ENCODE peak calls at places on chromosomes 1 and 21, in eight cellular contexts. U is esophagus muscularis mucosa, K is K562, A is transverse colon, T is ovary, Z is tibial nerve, L is A549, C is suprapubic skin. E is an unnamed sample.

GRCh38 chr1:176696109-176696508 is 233.1 kb downstream of the PAPPA2 start:
- DNase-seq in L (no peak), K (no peak), U (no peak), A (no peak), T (no peak), C (no peak), Z (no peak), E (no peak)

GRCh38 chr1:10509823-10510509 is 35.2 kb downstream of the PEX14 start:
- DNase-seq in Z (no peak), U (no peak), L (no peak), A (no peak), K (no peak), C (no peak), T (no peak), E (no peak)

GRCh38 chr1:53592985-53593757 is 134.0 kb downstream of the DMRTB1 start:
- DNase-seq in T (no peak), A (no peak), L (no peak), C (no peak), Z (no peak), U (no peak), K (no peak), E (no peak)

GRCh38 chr1:246769306-246769705 is 45.1 kb downstream of the SCCPDH start:
- DNase-seq in U (no peak), L (no peak), K (no peak), Z (peak), C (no peak), A (peak), T (no peak), E (no peak)

GRCh38 chr1:214281902-214282695 is 1.1 kb downstream of the SMYD2 start:
- DNase-seq in T (peak), Z (no peak), A (peak), K (peak), U (no peak), L (peak), C (no peak), E (peak)

GRCh38 chr21:42651515-42652401 is 1.7 kb upstream of the PDE9A start:
- DNase-seq in A (peak), L (no peak), K (no peak), T (no peak), C (no peak), U (no peak), Z (no peak), E (no peak)

GRCh38 chr1:22208265-22208972 is 65.5 kb upstream of the WNT4 start:
- DNase-seq in U (no peak), C (no peak), K (peak), L (no peak), Z (no peak), A (no peak), T (no peak), E (no peak)

GRCh38 chr1:24283326-24284155 is 35.6 kb upstream of the GRHL3 start:
- DNase-seq in A (no peak), C (no peak), Z (no peak), T (no peak), L (peak), K (no peak), U (no peak), E (no peak)

GRCh38 chr1:3501856-3502665 is 47.6 kb downstream of the ARHGEF16 start:
- DNase-seq in U (peak), C (peak), T (peak), K (peak), L (peak), Z (peak), A (peak), E (peak)

GRCh38 chr1:153793973-153794615 is 18.9 kb downstream of the SLC27A3 start:
- DNase-seq in A (no peak), T (no peak), K (no peak), U (no peak), C (no peak), Z (no peak), L (no peak), E (no peak)

GRCh38 chr1:89962024-89962741 is 32.7 kb upstream of the ZNF326 start:
- DNase-seq in U (no peak), C (no peak), L (no peak), Z (no peak), K (no peak), A (no peak), T (no peak), E (no peak)

GRCh38 chr1:177847843-177848242 is 122.0 kb downstream of the SEC16B start:
- DNase-seq in A (no peak), Z (no peak), C (no peak), U (peak), L (no peak), T (no peak), K (no peak), E (no peak)

GRCh38 chr1:22263359-22263758 is 120.5 kb upstream of the WNT4 start:
- DNase-seq in T (no peak), Z (no peak), K (no peak), L (no peak), A (no peak), C (no peak), U (no peak), E (no peak)

GRCh38 chr1:147561473-147561840 is 20.2 kb downstream of the BCL9 start:
- DNase-seq in Z (no peak), L (no peak), U (no peak), K (no peak), C (no peak), A (no peak), T (no peak), E (no peak)

GRCh38 chr1:117735045-117735992 is 129.5 kb downstream of the TENT5C start:
- DNase-seq in U (no peak), C (no peak), L (no peak), K (no peak), Z (peak), T (no peak), A (peak), E (peak)

GRCh38 chr21:27300770-27301169 is 333.9 kb upstream of the ADAMTS5 start:
- DNase-seq in A (no peak), Z (no peak), L (no peak), C (no peak), T (no peak), K (no peak), U (no peak), E (no peak)

GRCh38 chr21:40143822-40144525 is 276.7 kb downstream of the PCP4 start:
- DNase-seq in Z (peak), C (no peak), L (no peak), T (no peak), K (peak), A (peak), U (no peak), E (peak)

GRCh38 chr1:2650967-2651645 is 18.3 kb upstream of the MMEL1 start:
- DNase-seq in A (no peak), T (no peak), C (no peak), Z (no peak), K (no peak), L (no peak), U (no peak), E (peak)

GRCh38 chr1:30611741-30612309 is 111.6 kb downstream of the MATN1 start:
- DNase-seq in K (no peak), T (no peak), C (no peak), L (no peak), U (no peak), Z (no peak), A (no peak), E (no peak)

GRCh38 chr1:243944429-243945160 is 94.6 kb upstream of the AKT3 start:
- DNase-seq in C (no peak), L (peak), A (no peak), U (peak), Z (no peak), K (no peak), T (no peak), E (no peak)

GRCh38 chr1:8945568-8945967 is at the start of gene CA6:
- DNase-seq in C (no peak), A (no peak), L (no peak), U (no peak), K (no peak), Z (no peak), T (no peak), E (no peak)

GRCh38 chr1:14403961-14404645 is 194.4 kb upstream of the KAZN start:
- DNase-seq in K (no peak), Z (no peak), U (no peak), C (no peak), A (peak), L (no peak), T (no peak), E (no peak)

GRCh38 chr1:156750191-156750931 is 1.1 kb downstream of the HDGF start:
- DNase-seq in T (peak), L (no peak), A (peak), K (peak), C (no peak), Z (no peak), U (no peak), E (peak)

GRCh38 chr1:156480411-156481192 is 20.0 kb downstream of the MEF2D start:
- DNase-seq in C (no peak), U (no peak), L (peak), K (peak), T (peak), Z (no peak), A (peak), E (peak)

GRCh38 chr1:40708750-40709099 is 17.2 kb downstream of the NFYC start:
- DNase-seq in A (no peak), U (no peak), L (peak), K (peak), C (no peak), T (no peak), Z (no peak), E (no peak)

GRCh38 chr1:227849251-227849650 is 33.8 kb downstream of the PRSS38 start:
- DNase-seq in U (no peak), C (no peak), Z (no peak), K (no peak), T (no peak), A (no peak), L (no peak), E (no peak)

GRCh38 chr1:27563407-27564263 is 40.3 kb downstream of the AHDC1 start:
- DNase-seq in A (peak), Z (no peak), L (peak), C (no peak), U (no peak), K (peak), T (peak), E (peak)

GRCh38 chr21:45536301-45537081 is 5.7 kb downstream of the SLC19A1 start:
- DNase-seq in Z (no peak), T (peak), L (no peak), C (peak), K (no peak), A (peak), U (no peak), E (peak)

GRCh38 chr1:201676061-201676644 is 137.2 kb downstream of the NAV1 start:
- DNase-seq in L (peak), A (peak), Z (no peak), C (no peak), K (no peak), U (no peak), T (no peak), E (peak)

GRCh38 chr1:41493117-41493536 is 8.6 kb upstream of the EDN2 start:
- DNase-seq in U (no peak), A (no peak), C (no peak), L (peak), K (peak), Z (no peak), T (no peak), E (no peak)

GRCh38 chr1:53639996-53640695 is 98.8 kb downstream of the GLIS1 start:
- DNase-seq in K (no peak), L (no peak), A (no peak), Z (no peak), T (no peak), U (no peak), C (peak), E (peak)

GRCh38 chr1:201825245-201825644 is 3.7 kb upstream of the IPO9 start:
- DNase-seq in C (no peak), K (no peak), U (no peak), L (no peak), Z (no peak), A (no peak), T (no peak), E (no peak)

GRCh38 chr1:156435551-156436318 is 64.8 kb downstream of the MEF2D start:
- DNase-seq in L (no peak), U (no peak), Z (no peak), T (no peak), A (no peak), K (no peak), C (no peak), E (peak)

GRCh38 chr1:60037669-60038068 is 35.9 kb downstream of the C1orf87 start:
- DNase-seq in Z (no peak), T (no peak), L (no peak), U (no peak), A (no peak), K (no peak), C (no peak), E (no peak)

GRCh38 chr1:213273546-213273945 is 222.5 kb downstream of the RPS6KC1 start:
- DNase-seq in T (no peak), A (no peak), L (no peak), C (no peak), K (no peak), Z (no peak), U (no peak), E (no peak)

GRCh38 chr1:22702255-22702654 is 8.4 kb upstream of the EPHB2 start:
- DNase-seq in C (no peak), T (no peak), U (no peak), L (no peak), A (peak), K (no peak), Z (no peak), E (no peak)

GRCh38 chr1:27427329-27427728 is 34.9 kb downstream of the GPR3 start:
- DNase-seq in A (no peak), K (no peak), Z (no peak), T (no peak), L (no peak), U (no peak), C (no peak), E (no peak)

GRCh38 chr1:119531606-119532323 is 24.8 kb downstream of the HSD3B1 start:
- DNase-seq in K (no peak), T (no peak), C (no peak), U (no peak), Z (no peak), L (no peak), A (no peak), E (no peak)

GRCh38 chr1:88610687-88611086 is 73.4 kb upstream of the PKN2 start:
- DNase-seq in L (no peak), K (no peak), T (no peak), C (no peak), Z (no peak), U (no peak), A (no peak), E (no peak)

GRCh38 chr1:11961230-11961629 is 19.0 kb upstream of the MFN2 start:
- DNase-seq in A (no peak), C (no peak), L (no peak), U (no peak), K (no peak), Z (peak), T (no peak), E (no peak)

GRCh38 chr1:11963622-11964021 is 16.6 kb upstream of the MFN2 start:
- DNase-seq in L (no peak), Z (no peak), T (no peak), K (no peak), U (no peak), A (no peak), C (no peak), E (no peak)

GRCh38 chr1:11957891-11958290 is 22.4 kb upstream of the MFN2 start:
- DNase-seq in A (no peak), L (no peak), U (no peak), C (no peak), T (no peak), K (no peak), Z (no peak), E (no peak)

GRCh38 chr1:11960276-11960675 is 20.0 kb upstream of the MFN2 start:
- DNase-seq in T (no peak), A (no peak), K (no peak), C (no peak), Z (no peak), U (no peak), L (no peak), E (no peak)

GRCh38 chr1:11960710-11961109 is 19.5 kb upstream of the MFN2 start:
- DNase-seq in A (no peak), C (no peak), U (no peak), T (no peak), K (no peak), Z (no peak), L (no peak), E (no peak)
- H3K27ac ChIP-seq in A (peak), C (peak), U (peak), T (no peak), K (no peak), Z (peak), L (no peak), E (no peak)

GRCh38 chr1:15762546-15762945 is 4.0 kb downstream of the FBLIM1 start:
- DNase-seq in L (no peak), C (no peak), Z (no peak), K (no peak), A (no peak), U (no peak), T (no peak), E (no peak)
- TF ChIP-seq EP300 in L (no peak), C (no peak), Z (no peak), K (no peak), A (no peak), U (no peak), T (no peak), E (no peak)

GRCh38 chr1:154941332-154941995 is 4.9 kb upstream of the PMVK start:
- DNase-seq in U (no peak), C (no peak), K (peak), Z (no peak), A (no peak), L (no peak), T (peak), E (peak)

GRCh38 chr1:154938604-154939399 is 2.3 kb upstream of the PMVK start:
- DNase-seq in K (no peak), Z (no peak), C (no peak), U (no peak), A (no peak), T (no peak), L (no peak), E (no peak)

GRCh38 chr1:154940880-154941228 is 4.3 kb upstream of the PMVK start:
- DNase-seq in T (no peak), A (no peak), U (no peak), K (no peak), Z (no peak), L (no peak), C (no peak), E (no peak)

GRCh38 chr1:154937988-154938386 is 1.5 kb upstream of the PMVK start:
- DNase-seq in T (no peak), C (no peak), L (no peak), U (no peak), K (no peak), A (no peak), Z (no peak), E (no peak)

DNA sequence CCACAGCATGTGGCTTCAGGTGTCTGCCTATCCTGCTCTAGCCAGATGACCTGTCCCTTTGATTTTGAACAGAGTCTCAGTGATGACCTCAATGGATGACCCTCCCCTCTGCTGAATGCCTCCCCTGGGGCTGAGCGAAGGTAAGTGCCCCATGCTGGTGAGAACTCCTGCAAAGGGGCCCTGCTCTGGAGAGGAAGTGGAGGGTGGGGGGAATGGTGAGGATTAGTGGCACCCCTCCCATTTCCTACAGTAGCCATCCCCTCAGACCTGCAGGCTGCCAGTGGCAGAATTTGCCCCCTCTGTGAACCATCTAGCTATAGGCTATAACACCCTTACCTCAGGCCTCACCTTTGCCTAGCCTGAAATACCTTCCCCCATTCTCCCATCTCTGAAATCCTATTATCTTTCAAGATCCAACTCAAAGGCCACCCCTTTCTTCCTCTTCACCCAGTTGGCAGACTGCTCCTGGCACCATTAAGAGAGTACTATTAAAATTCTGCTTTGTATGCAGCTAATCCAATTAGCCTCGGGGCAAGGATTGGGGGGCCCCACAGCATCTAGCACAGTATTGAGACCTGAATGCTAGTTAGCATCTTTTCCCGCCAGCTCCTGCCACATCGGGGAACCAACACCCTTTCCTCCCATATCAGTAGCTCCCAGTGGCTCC is 3.8 kb upstream of the PMVK start:
- DNase-seq in L (no peak), K (no peak), A (no peak), T (no peak), U (no peak), C (no peak), Z (no peak), E (no peak)
- H3K4me3 ChIP-seq in L (no peak), K (no peak), A (no peak), T (no peak), U (no peak), C (no peak), Z (no peak), E (no peak)

GRCh38 chr1:43781574-43781973 is 74.2 kb downstream of the ST3GAL3 start:
- DNase-seq in A (no peak), K (no peak), Z (no peak), L (no peak), T (no peak), C (no peak), U (no peak), E (no peak)

GRCh38 chr1:43776043-43776761 is 68.9 kb downstream of the ST3GAL3 start:
- DNase-seq in Z (no peak), A (no peak), T (no peak), U (no peak), L (no peak), C (no peak), K (no peak), E (no peak)

GRCh38 chr1:43779805-43780403 is 72.6 kb downstream of the ST3GAL3 start:
- DNase-seq in T (no peak), L (no peak), U (no peak), A (no peak), C (no peak), K (no peak), Z (no peak), E (no peak)

GRCh38 chr1:43783096-43783670 is 75.8 kb downstream of the ST3GAL3 start:
- DNase-seq in K (no peak), Z (no peak), A (no peak), U (no peak), L (no peak), C (no peak), T (no peak), E (no peak)

GRCh38 chr1:43779266-43779665 is 71.9 kb downstream of the ST3GAL3 start:
- DNase-seq in C (no peak), L (no peak), U (no peak), K (no peak), Z (no peak), A (no peak), T (no peak), E (no peak)
- H3K27ac ChIP-seq in C (no peak), L (no peak), U (no peak), K (no peak), Z (no peak), A (no peak), T (no peak), E (no peak)

DNA sequence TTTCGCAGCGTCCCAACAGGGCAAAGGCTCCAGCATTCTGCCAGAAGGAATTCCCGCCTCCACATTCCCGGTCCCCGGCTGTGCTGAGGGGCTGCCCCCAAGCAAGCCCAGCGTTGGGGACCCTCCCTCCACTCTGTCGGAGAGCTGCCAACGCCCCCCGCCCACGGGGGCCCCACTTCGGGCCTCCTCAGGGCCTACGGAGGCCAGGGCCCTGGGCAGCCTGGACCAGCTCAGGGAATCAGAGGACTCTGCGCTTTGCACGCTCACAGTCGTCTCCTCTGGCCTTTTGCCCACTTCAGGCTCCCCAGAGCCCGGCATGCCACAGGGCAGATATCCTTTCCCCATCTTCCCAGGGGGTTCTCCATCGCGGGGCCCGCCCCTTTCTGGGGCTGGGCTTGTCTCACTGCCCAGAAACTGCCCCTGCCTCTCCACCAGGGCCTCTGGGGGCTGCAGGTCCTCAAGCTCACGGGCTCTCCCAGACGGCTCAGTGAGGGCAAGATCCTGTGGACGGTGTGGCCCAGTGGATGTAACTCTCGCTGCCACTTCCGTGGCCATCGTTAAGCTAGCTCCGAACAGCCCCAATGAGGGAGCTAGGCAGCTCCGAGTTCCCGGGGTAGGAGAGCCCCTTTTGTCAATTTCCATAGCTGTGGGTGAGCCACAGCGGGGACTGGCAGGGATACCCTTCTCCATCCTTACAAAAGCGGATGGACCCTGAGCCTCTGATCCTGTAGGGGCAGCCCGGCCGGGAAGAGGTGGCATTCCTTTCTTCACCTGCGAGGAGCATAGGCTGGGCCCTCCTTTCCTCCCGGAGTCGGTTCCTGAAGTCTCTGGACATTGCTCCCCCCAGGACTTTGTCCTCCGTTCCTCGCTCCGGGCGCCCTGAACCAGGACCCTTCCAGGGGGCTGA is 2.8 kb downstream of the ITPKB start:
- DNase-seq in K (no peak), L (no peak), Z (no peak), A (peak), T (peak), U (no peak), C (no peak), E (no peak)
- TF ChIP-seq EP300 in K (no peak), L (no peak), Z (no peak), A (no peak), T (no peak), U (no peak), C (no peak), E (no peak)

GRCh38 chr1:183270541-183271141 is 84.6 kb downstream of the LAMC2 start:
- DNase-seq in T (no peak), K (no peak), U (no peak), A (no peak), Z (no peak), L (no peak), C (peak), E (no peak)
- H3K4me3 ChIP-seq in T (no peak), K (no peak), U (no peak), A (no peak), Z (no peak), L (no peak), C (no peak), E (no peak)